ENCODE peak calls at places on chromosome 4, in five cellular contexts. R is neural progenitor cell, M is upper lobe of right lung, B is right atrium auricular region, S is SW480. U is an unnamed sample.
A peak's percentile ranks its signal among the peaks of the same experiment; 100 is the strongest.

GRCh38 chr4:39044947-39045734 is 12.9 kb upstream of the TMEM156 start:
- DNase-seq in R (peak; percentile 80), M (peak; percentile 75), B (no peak), S (peak; percentile 28), U (peak; percentile 57)

GRCh38 chr4:141636771-141637460 is 533 bp downstream of the IL15 start:
- DNase-seq in R (peak; percentile 66), M (peak; percentile 77), B (no peak), S (peak; percentile 46), U (peak; percentile 63)

GRCh38 chr4:1345905-1346780 is 865 bp upstream of the UVSSA start:
- DNase-seq in R (peak; percentile 85), M (peak; percentile 78), B (peak; percentile 61), S (peak; percentile 19), U (no peak)

GRCh38 chr4:3836802-3837601 is 70.8 kb downstream of the ADRA2C start:
- DNase-seq in R (peak; percentile 55), M (no peak), B (no peak), S (peak; percentile 100), U (no peak)

GRCh38 chr4:184746532-184746870 is 12.6 kb upstream of the CENPU start:
- DNase-seq in R (no peak), M (no peak), B (peak; percentile 78), S (no peak), U (peak; percentile 63)

GRCh38 chr4:114691865-114692264 is 93.3 kb downstream of the UGT8 start:
- DNase-seq in R (no peak), M (no peak), B (no peak), S (no peak), U (no peak)

GRCh38 chr4:138553001-138553845 is 311.1 kb upstream of the SLC7A11 start:
- DNase-seq in R (no peak), M (no peak), B (no peak), S (no peak), U (no peak)

GRCh38 chr4:111475001-111475400 is 670.3 kb upstream of the FAM241A start:
- DNase-seq in R (peak; percentile 72), M (no peak), B (no peak), S (no peak), U (no peak)

GRCh38 chr4:125316781-125317525 is 2.2 kb downstream of the FAT4 start:
- DNase-seq in R (peak; percentile 66), M (peak; percentile 68), B (peak; percentile 76), S (no peak), U (peak; percentile 52)

GRCh38 chr4:186942745-186943606 is 219.3 kb upstream of the FAT1 start:
- DNase-seq in R (peak; percentile 42), M (no peak), B (no peak), S (no peak), U (no peak)

GRCh38 chr4:80071643-80072606 is 1.1 kb downstream of the ANTXR2 start:
- DNase-seq in R (peak; percentile 67), M (peak; percentile 74), B (peak; percentile 62), S (peak; percentile 9), U (peak; percentile 69)

GRCh38 chr4:171622729-171623128 is 190.5 kb upstream of the GALNTL6 start:
- DNase-seq in R (no peak), M (no peak), B (no peak), S (no peak), U (no peak)

GRCh38 chr4:6873291-6873690 is 36.3 kb upstream of the TBC1D14 start:
- DNase-seq in R (peak; percentile 34), M (no peak), B (no peak), S (peak; percentile 9), U (no peak)

GRCh38 chr4:38802561-38803355 is 1.8 kb downstream of the TLR1 start:
- DNase-seq in R (no peak), M (no peak), B (no peak), S (no peak), U (no peak)

GRCh38 chr4:146212781-146213180 is 1.6 kb upstream of the REELD1 start:
- DNase-seq in R (no peak), M (no peak), B (no peak), S (no peak), U (no peak)

GRCh38 chr4:8336412-8337075 is 67.0 kb downstream of the HTRA3 start:
- DNase-seq in R (no peak), M (no peak), B (no peak), S (peak; percentile 41), U (peak; percentile 10)

GRCh38 chr4:945274-946102 is 13.2 kb downstream of the TMEM175 start:
- DNase-seq in R (peak; percentile 45), M (peak; percentile 42), B (no peak), S (no peak), U (no peak)

GRCh38 chr4:138107023-138107422 is 135.1 kb downstream of the SLC7A11 start:
- DNase-seq in R (no peak), M (no peak), B (no peak), S (no peak), U (no peak)

GRCh38 chr4:141455651-141456050 is 180.7 kb upstream of the IL15 start:
- DNase-seq in R (no peak), M (no peak), B (no peak), S (no peak), U (no peak)